ENCODE peak calls at places on chromosomes 11 and 22, in seven cellular contexts. X is foreskin fibroblast, H is fibroblast of mammary gland, Q is cardiac fibroblast, C is cardiac muscle cell, E is choroid plexus epithelial cell, J is GM20000. P is an unnamed sample.

GRCh38 chr11:41189711-41190477 is 269.6 kb downstream of the LRRC4C start:
- DNase-seq in X (no peak), E (no peak), J (no peak), C (no peak), H (no peak), Q (no peak), P (no peak)

GRCh38 chr11:15371533-15371932 is 256.8 kb downstream of the INSC start:
- DNase-seq in E (no peak), H (no peak), J (no peak), Q (no peak), X (no peak), C (no peak), P (no peak)

GRCh38 chr11:120212926-120213325 is 2.1 kb downstream of the OAF start:
- DNase-seq in J (no peak), C (peak), X (no peak), Q (no peak), H (no peak), E (no peak), P (no peak)

GRCh38 chr11:87097582-87097981 is 59.8 kb downstream of the TMEM135 start:
- DNase-seq in J (peak), E (peak), C (peak), X (no peak), H (peak), Q (peak), P (peak)

GRCh38 chr11:7490054-7490453 is 4.7 kb downstream of the OLFML1 start:
- DNase-seq in H (peak), E (peak), J (no peak), C (no peak), Q (peak), X (peak), P (no peak)

GRCh38 chr11:12410006-12410728 is 32.8 kb downstream of the PARVA start:
- DNase-seq in H (peak), E (peak), C (peak), J (no peak), X (peak), Q (peak), P (no peak)

GRCh38 chr11:119501777-119502405 is 78.9 kb upstream of the THY1 start:
- DNase-seq in Q (no peak), E (no peak), H (no peak), X (no peak), J (no peak), C (no peak), P (no peak)

GRCh38 chr11:119888119-119888518 is 159.1 kb upstream of the NECTIN1 start:
- DNase-seq in X (no peak), C (no peak), Q (no peak), E (no peak), H (no peak), J (no peak), P (no peak)

GRCh38 chr11:86171627-86172026 is 72.9 kb upstream of the EED start:
- DNase-seq in H (no peak), X (no peak), E (no peak), J (no peak), Q (no peak), C (no peak), P (no peak)

GRCh38 chr22:36454916-36455570 is 26.4 kb downstream of the TXN2 start:
- DNase-seq in E (peak), H (peak), Q (peak), C (peak), X (peak), J (peak), P (peak)
- TF ChIP-seq CTCF in E (no peak), H (no peak), Q (no peak), C (peak), X (no peak), J (no peak), P (peak)

GRCh38 chr22:32661737-32662586 is 139.5 kb upstream of the TIMP3 start:
- DNase-seq in J (no peak), H (peak), E (no peak), Q (peak), C (no peak), X (peak), P (no peak)

GRCh38 chr22:32655068-32655467 is 146.4 kb upstream of the TIMP3 start:
- DNase-seq in Q (no peak), X (no peak), H (no peak), C (no peak), E (no peak), J (no peak), P (no peak)

GRCh38 chr22:32662587-32662915 is 139.0 kb upstream of the TIMP3 start:
- DNase-seq in J (no peak), X (no peak), H (no peak), E (no peak), C (no peak), Q (no peak), P (no peak)

GRCh38 chr22:32661296-32661695 is 140.2 kb upstream of the TIMP3 start:
- DNase-seq in C (no peak), Q (peak), X (peak), E (peak), H (peak), J (no peak), P (peak)

DNA sequence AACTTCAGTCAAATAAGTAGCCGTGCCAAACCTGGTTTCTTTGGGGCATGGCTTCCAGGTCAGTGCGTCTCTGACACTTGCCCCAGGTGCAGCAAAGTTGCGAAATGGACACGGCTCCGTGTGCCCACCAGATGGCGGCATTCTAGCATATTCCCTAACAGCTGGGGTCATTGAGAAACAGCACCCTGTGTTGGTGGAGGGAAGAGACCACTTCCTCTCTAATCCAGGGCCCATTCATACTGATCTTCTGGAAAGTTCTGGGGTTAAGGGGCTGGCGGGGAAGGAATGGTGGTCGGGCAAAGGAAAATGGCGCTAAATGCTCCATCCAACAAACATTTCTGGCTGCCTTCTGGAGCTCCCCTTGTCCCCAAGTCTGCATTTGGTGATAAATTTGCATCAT is 141.2 kb upstream of the TIMP3 start:
- DNase-seq in C (peak), Q (peak), J (peak), H (peak), E (peak), X (peak), P (peak)
- TF ChIP-seq CTCF in C (peak), Q (peak), J (peak), H (peak), E (peak), X (peak), P (peak)

DNA sequence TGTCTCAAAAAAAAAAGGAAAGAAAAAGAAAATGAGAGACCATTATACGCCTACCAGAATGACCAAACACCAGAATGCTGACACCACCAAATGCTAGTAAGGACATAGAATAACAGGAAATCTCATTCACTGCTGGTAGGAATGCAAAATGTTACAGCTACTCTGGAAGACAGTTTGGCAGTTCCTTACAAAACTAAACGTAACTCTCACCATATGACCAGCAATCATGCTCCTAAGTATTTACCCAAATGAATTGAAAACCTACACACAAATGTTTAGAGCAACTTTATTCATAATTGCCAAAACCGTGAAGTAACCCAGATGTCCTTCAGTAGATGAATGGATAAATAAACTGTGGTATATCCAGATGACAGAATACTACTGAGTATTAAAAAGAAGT is 7.2 kb downstream of the CHKA start:
- DNase-seq in X (no peak), Q (peak), H (peak), C (no peak), J (no peak), E (peak), P (no peak)
- TF ChIP-seq CTCF in X (peak), Q (no peak), H (peak), C (no peak), J (no peak), E (peak), P (no peak)

GRCh38 chr11:128634395-128634794 is 47.0 kb upstream of the ETS1 start:
- DNase-seq in X (no peak), H (no peak), C (no peak), Q (no peak), E (no peak), J (no peak), P (no peak)

GRCh38 chr11:128629516-128630106 is 42.3 kb upstream of the ETS1 start:
- DNase-seq in E (no peak), J (no peak), X (no peak), Q (no peak), C (no peak), H (peak), P (no peak)

GRCh38 chr11:128633384-128633965 is 46.1 kb upstream of the ETS1 start:
- DNase-seq in J (no peak), C (no peak), E (no peak), H (no peak), Q (no peak), X (no peak), P (no peak)

GRCh38 chr11:128630367-128631230 is 43.2 kb upstream of the ETS1 start:
- DNase-seq in E (peak), H (peak), X (peak), Q (peak), J (peak), C (peak), P (peak)

DNA sequence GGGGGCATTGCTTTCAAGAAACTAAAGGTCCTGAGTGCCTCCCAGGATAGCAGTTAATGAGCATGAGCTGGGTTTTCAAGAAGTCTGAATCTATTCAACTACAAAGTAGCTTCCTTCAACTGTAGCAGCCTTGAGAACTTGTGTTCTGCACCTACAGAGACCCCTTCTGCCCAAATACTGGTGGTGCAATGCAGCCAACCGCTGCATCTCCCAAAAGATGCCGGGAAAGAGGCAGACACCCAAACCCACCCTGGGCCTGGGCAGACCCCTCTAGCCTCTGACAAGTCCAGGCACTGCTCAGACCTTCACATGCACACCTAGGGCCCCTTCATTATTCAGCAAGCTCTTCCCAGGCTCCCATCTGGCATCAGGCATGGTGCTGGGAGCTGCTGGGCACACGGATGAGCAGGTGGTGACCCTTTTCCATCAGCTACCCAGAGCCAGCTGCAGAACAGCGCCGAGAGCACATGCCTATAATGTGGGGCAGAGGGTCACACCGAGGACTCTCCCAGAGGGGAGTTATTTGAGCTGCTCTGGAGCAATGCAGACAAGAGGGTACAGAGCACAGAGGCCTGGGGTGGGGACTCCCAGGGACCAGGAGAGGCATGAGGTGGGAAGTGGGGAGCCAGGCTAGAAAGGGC is 44.9 kb upstream of the ETS1 start:
- DNase-seq in Q (peak), C (peak), H (peak), X (peak), J (peak), E (peak), P (peak)
- TF ChIP-seq CTCF in Q (peak), C (peak), H (peak), X (peak), J (peak), E (peak), P (peak)

DNA sequence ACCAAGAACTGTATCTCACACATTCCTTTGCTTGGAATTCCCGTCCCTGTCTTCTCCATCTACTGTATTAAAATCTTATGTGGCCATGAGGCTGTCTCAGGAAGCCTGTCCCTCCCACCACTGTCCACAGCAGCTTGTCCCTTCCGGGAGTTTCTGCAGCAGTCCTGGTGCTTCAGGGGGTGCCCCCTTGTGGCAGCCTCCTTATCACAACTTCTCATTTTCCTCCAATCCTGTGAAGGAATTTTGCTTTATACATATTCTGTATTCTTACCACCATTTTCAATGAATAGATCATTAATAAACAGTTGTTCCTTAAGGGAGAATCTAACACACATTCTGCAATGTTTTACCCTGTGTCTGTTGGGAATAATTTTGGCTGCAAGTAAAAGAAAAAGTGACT is 220.4 kb upstream of the RAG2 start:
- DNase-seq in H (no peak), J (peak), Q (no peak), C (no peak), X (no peak), E (no peak), P (no peak)
- TF ChIP-seq CTCF in H (peak), J (peak), Q (no peak), C (peak), X (peak), E (peak), P (peak)

DNA sequence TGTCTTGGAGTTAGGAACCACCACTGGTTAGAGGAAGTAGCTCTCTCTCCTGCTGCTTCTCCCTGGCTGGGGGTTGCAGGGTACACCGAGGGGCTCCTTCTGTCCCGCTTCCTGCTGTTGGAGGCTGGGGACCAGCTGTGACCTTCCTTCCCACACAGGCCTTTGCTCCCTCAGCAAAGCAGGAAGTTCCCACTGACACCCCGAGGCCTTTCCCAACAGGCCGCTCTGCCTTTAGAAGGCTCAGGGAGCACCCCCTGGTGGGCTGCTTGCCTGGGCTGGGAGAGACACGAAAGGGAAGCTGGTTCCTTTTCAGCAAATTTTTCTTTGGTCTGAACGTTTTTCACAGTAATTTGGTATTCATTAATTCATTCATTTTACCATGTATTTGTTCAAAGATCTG is 527.9 kb upstream of the B3GAT1 start:
- DNase-seq in E (peak), C (peak), H (no peak), Q (no peak), X (no peak), J (no peak), P (peak)
- TF ChIP-seq CTCF in E (peak), C (peak), H (no peak), Q (no peak), X (no peak), J (no peak), P (peak)